ENCODE peak calls at places on chromosome 18, in five cellular contexts. T, Z, I, W and B are unnamed samples.

GRCh38 chr18:73563345-73563744 is 584.3 kb downstream of the FBXO15 start:
- DNase-seq in W (no peak), T (peak; percentile 77), Z (no peak), I (peak; percentile 79), B (no peak)

GRCh38 chr18:52685316-52685715 is 345.3 kb downstream of the DCC start:
- DNase-seq in T (no peak), Z (no peak), W (no peak), I (no peak), B (no peak)

GRCh38 chr18:23207191-23207955 is 72.1 kb downstream of the CABLES1 start:
- DNase-seq in W (no peak), T (peak; percentile 68), Z (peak; percentile 8), I (no peak), B (peak; percentile 77)

GRCh38 chr18:80148316-80149199 is 39.5 kb downstream of the ADNP2 start:
- DNase-seq in I (peak; percentile 50), W (no peak), T (no peak), Z (no peak), B (no peak)

GRCh38 chr18:5302606-5303005 is 7.1 kb upstream of the ZBTB14 start:
- DNase-seq in I (no peak), T (no peak), Z (no peak), W (no peak), B (no peak)

GRCh38 chr18:75854174-75854573 is 426.7 kb upstream of the SMIM21 start:
- DNase-seq in T (no peak), I (no peak), Z (peak; percentile 26), W (no peak), B (peak; percentile 89)

GRCh38 chr18:10023853-10024638 is 110.2 kb downstream of the VAPA start:
- DNase-seq in I (no peak), W (no peak), Z (no peak), T (no peak), B (no peak)

GRCh38 chr18:45850021-45850420 is 24.5 kb downstream of the SIGLEC15 start:
- DNase-seq in T (no peak), W (no peak), Z (no peak), I (peak; percentile 48), B (peak; percentile 80)

GRCh38 chr18:22009242-22009641 is 160.1 kb upstream of the GATA6 start:
- DNase-seq in I (no peak), T (no peak), Z (no peak), W (no peak), B (no peak)

GRCh38 chr18:61892683-61893303 is at the start of gene RNF152:
- DNase-seq in T (peak; percentile 25), W (peak; percentile 75), Z (no peak), I (peak; percentile 59), B (no peak)

GRCh38 chr18:73615506-73615905 is 532.1 kb downstream of the FBXO15 start:
- DNase-seq in Z (no peak), I (peak; percentile 18), W (no peak), T (no peak), B (no peak)

GRCh38 chr18:46260879-46261143 is 156.6 kb downstream of the HAUS1 start:
- DNase-seq in I (no peak), Z (no peak), W (no peak), T (peak; percentile 81), B (no peak)

GRCh38 chr18:60889442-60889841 is 443.8 kb upstream of the CDH20 start:
- DNase-seq in Z (no peak), W (no peak), T (no peak), I (no peak), B (no peak)

GRCh38 chr18:7950380-7951143 is 383.4 kb downstream of the PTPRM start:
- DNase-seq in I (peak; percentile 86), W (no peak), T (peak; percentile 74), Z (peak; percentile 87), B (no peak)

GRCh38 chr18:56869189-56869777 is 218.1 kb downstream of the WDR7 start:
- DNase-seq in Z (peak; percentile 55), W (peak; percentile 33), T (peak; percentile 73), I (peak; percentile 84), B (peak; percentile 51)

GRCh38 chr18:457120-457519 is 43.4 kb downstream of the COLEC12 start:
- DNase-seq in W (peak; percentile 65), T (peak; percentile 70), Z (no peak), I (peak; percentile 85), B (no peak)

GRCh38 chr18:40006553-40007073 is 1948.4 kb upstream of the PIK3C3 start:
- DNase-seq in Z (no peak), T (no peak), I (no peak), W (no peak), B (no peak)

GRCh38 chr18:55310863-55311262 is 277.1 kb downstream of the TCF4 start:
- DNase-seq in I (no peak), T (no peak), Z (no peak), W (no peak), B (no peak)

GRCh38 chr18:8264861-8265411 is 344.3 kb upstream of the RAB12 start:
- DNase-seq in I (no peak), W (peak; percentile 57), T (peak; percentile 7), Z (no peak), B (no peak)

GRCh38 chr18:79495591-79496071 is 99.9 kb downstream of the NFATC1 start:
- DNase-seq in W (no peak), I (no peak), T (no peak), Z (no peak), B (no peak)

GRCh38 chr18:38551881-38552280 is 986.3 kb upstream of the CELF4 start:
- DNase-seq in T (no peak), Z (no peak), I (no peak), W (no peak), B (no peak)

GRCh38 chr18:11529081-11529480 is 80.3 kb upstream of the SLC35G4 start:
- DNase-seq in W (no peak), Z (no peak), I (peak; percentile 45), T (peak; percentile 50), B (no peak)

GRCh38 chr18:10317864-10318685 is 136.4 kb upstream of the APCDD1 start:
- DNase-seq in T (no peak), W (no peak), Z (no peak), I (no peak), B (no peak)

GRCh38 chr18:3468066-3468705 is 18.2 kb downstream of the TGIF1 start:
- DNase-seq in I (no peak), T (no peak), Z (no peak), W (no peak), B (no peak)

GRCh38 chr18:3466872-3467271 is 16.9 kb downstream of the TGIF1 start:
- DNase-seq in Z (no peak), I (no peak), W (no peak), T (no peak), B (no peak)

GRCh38 chr18:3468833-3469232 is 18.9 kb downstream of the TGIF1 start:
- DNase-seq in W (no peak), Z (no peak), I (no peak), T (no peak), B (no peak)

GRCh38 chr18:3463052-3463451 is 13.1 kb downstream of the TGIF1 start:
- DNase-seq in Z (no peak), W (no peak), I (peak; percentile 79), T (peak; percentile 56), B (no peak)

GRCh38 chr18:3466051-3466450 is 16.1 kb downstream of the TGIF1 start:
- DNase-seq in Z (no peak), W (no peak), T (peak; percentile 90), I (peak; percentile 92), B (no peak)
- H3K9ac ChIP-seq in Z (no peak overlapping the region), W (no peak overlapping the region), T (no peak overlapping the region), I (peak overlapping the region; percentile 25), B (no peak overlapping the region)

GRCh38 chr18:50192903-50193795 is 1.8 kb downstream of the MYO5B start:
- DNase-seq in W (peak; percentile 23), I (no peak), T (no peak), Z (no peak), B (no peak)
- H3K4me3 ChIP-seq in W (no peak overlapping the region), I (no peak overlapping the region), T (no peak overlapping the region), Z (no peak overlapping the region), B (no peak overlapping the region)

GRCh38 chr18:48828201-48828580 is 122.6 kb downstream of the SMAD7 start:
- DNase-seq in T (no peak), Z (no peak), W (no peak), I (no peak), B (no peak)

GRCh38 chr18:48826271-48826670 is 124.5 kb downstream of the SMAD7 start:
- DNase-seq in I (no peak), T (no peak), W (no peak), Z (no peak), B (no peak)

GRCh38 chr18:48825101-48825745 is 125.5 kb downstream of the SMAD7 start:
- DNase-seq in T (peak; percentile 54), I (peak; percentile 89), W (no peak), Z (no peak), B (no peak)

GRCh38 chr18:48827321-48828200 is 123.2 kb downstream of the SMAD7 start:
- DNase-seq in Z (no peak), T (peak; percentile 73), I (peak; percentile 80), W (peak; percentile 73), B (no peak)

DNA sequence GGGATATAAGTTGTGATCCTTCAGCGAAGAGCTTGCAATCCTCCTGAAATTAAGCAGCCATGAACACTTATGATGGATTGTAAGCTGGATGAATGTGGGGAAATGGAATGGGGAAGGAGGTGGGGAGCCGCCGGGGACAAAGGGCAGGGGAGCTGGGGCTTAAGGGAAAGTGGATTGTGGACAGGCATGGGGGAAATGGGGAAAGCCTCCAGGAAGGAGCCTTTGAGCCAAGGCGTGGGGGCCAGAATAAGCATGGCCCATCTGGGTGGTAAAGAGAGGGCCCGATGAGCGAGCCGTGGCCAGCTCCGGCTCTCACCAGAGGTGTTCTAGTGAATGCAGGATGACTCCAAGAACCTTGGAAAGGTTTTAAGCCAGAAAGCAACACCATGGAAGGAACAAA is 124.0 kb downstream of the SMAD7 start:
- DNase-seq in W (no peak), I (no peak), T (no peak), Z (no peak), B (no peak)
- H3K9ac ChIP-seq in W (no peak overlapping the region), I (peak overlapping the region; percentile 72), T (no peak overlapping the region), Z (no peak overlapping the region), B (no peak overlapping the region)

DNA sequence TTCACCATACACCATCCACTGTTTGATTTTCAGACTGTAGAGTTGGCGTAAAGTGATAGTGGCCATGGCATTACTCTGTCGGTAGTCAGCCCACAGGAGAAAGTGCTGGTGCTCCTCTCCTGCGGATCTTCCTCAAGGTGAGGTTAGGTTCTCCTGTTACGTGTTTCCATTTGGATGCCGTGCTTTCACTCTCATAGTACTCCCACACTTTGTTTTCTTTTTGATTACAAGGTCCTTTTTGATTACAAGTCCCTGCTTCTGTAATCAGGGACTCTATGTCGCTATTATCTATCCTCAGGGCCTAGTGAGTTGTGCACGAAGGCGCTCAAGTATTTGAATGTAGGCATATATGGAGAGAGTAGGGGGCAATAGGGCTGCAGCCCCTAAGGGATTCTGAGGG is 4.3 kb downstream of the TAF4B start:
- DNase-seq in Z (no peak), W (no peak), I (no peak), T (no peak), B (peak; percentile 39)
- H3K4me3 ChIP-seq in Z (no peak overlapping the region), W (no peak overlapping the region), I (no peak overlapping the region), T (no peak overlapping the region), B (no peak overlapping the region)

GRCh38 chr18:51153659-51154371 is 43.7 kb downstream of the MEX3C start:
- DNase-seq in I (no peak), W (peak; percentile 35), T (no peak), Z (no peak), B (no peak)
- H3K9ac ChIP-seq in I (no peak overlapping the region), W (no peak overlapping the region), T (no peak overlapping the region), Z (no peak overlapping the region), B (no peak overlapping the region)

GRCh38 chr18:41370740-41371623 is 584.1 kb upstream of the PIK3C3 start:
- DNase-seq in I (no peak), Z (no peak), T (no peak), W (peak; percentile 58), B (no peak)
- H3K4me3 ChIP-seq in I (no peak overlapping the region), Z (no peak overlapping the region), T (no peak overlapping the region), W (no peak overlapping the region), B (no peak overlapping the region)

GRCh38 chr18:36375118-36375517 is 77.6 kb downstream of the FHOD3 start:
- DNase-seq in Z (no peak), I (no peak), W (no peak), T (no peak), B (no peak)
- H3K9ac ChIP-seq in Z (no peak overlapping the region), I (no peak overlapping the region), W (no peak overlapping the region), T (no peak overlapping the region), B (no peak overlapping the region)